ENCODE peak calls at places on chromosomes 13 and 19, in ten cellular contexts. One of them, this sample, is unnamed.

GRCh38 chr19:53872762-53873161 is 5.1 kb downstream of the MYADM start:
- DNase-seq in prostate gland: no peak
- DNase-seq in HFF-Myc: no peak
- DNase-seq in adipocyte: no peak
- DNase-seq in uterus: no peak
- DNase-seq in PC-9: no peak
- DNase-seq in epithelial cell of esophagus: no peak
- DNase-seq in brain microvascular endothelial cell: no peak
- DNase-seq in aorta: no peak
- DNase-seq in endothelial cell of umbilical vein: no peak
- DNase-seq in this sample: no peak

GRCh38 chr13:30864352-30865130 is 41.5 kb upstream of the MEDAG start:
- DNase-seq in prostate gland: no peak
- DNase-seq in HFF-Myc: peak; percentile 82
- DNase-seq in adipocyte: peak; percentile 84
- DNase-seq in uterus: peak; percentile 44
- DNase-seq in PC-9: no peak
- DNase-seq in epithelial cell of esophagus: peak; percentile 53
- DNase-seq in brain microvascular endothelial cell: peak; percentile 96
- DNase-seq in aorta: no peak
- DNase-seq in endothelial cell of umbilical vein: peak; percentile 83
- DNase-seq in this sample: peak; percentile 95

GRCh38 chr13:49791214-49791752 is 1.2 kb downstream of the KPNA3 start:
- DNase-seq in prostate gland: peak; percentile 30
- DNase-seq in HFF-Myc: no peak
- DNase-seq in adipocyte: peak; percentile 36
- DNase-seq in uterus: no peak
- DNase-seq in PC-9: peak; percentile 9
- DNase-seq in epithelial cell of esophagus: peak; percentile 38
- DNase-seq in brain microvascular endothelial cell: peak; percentile 5
- DNase-seq in aorta: no peak
- DNase-seq in endothelial cell of umbilical vein: peak; percentile 58
- DNase-seq in this sample: no peak

GRCh38 chr13:98838776-98839175 is 86.3 kb upstream of the SLC15A1 start:
- DNase-seq in prostate gland: no peak
- DNase-seq in HFF-Myc: no peak
- DNase-seq in adipocyte: peak; percentile 22
- DNase-seq in uterus: no peak
- DNase-seq in PC-9: no peak
- DNase-seq in epithelial cell of esophagus: no peak
- DNase-seq in brain microvascular endothelial cell: no peak
- DNase-seq in aorta: no peak
- DNase-seq in endothelial cell of umbilical vein: no peak
- DNase-seq in this sample: no peak

GRCh38 chr19:31616031-31616430 is 266.8 kb upstream of the TSHZ3 start:
- DNase-seq in prostate gland: no peak
- DNase-seq in HFF-Myc: no peak
- DNase-seq in adipocyte: no peak
- DNase-seq in uterus: no peak
- DNase-seq in PC-9: no peak
- DNase-seq in epithelial cell of esophagus: no peak
- DNase-seq in brain microvascular endothelial cell: no peak
- DNase-seq in aorta: no peak
- DNase-seq in endothelial cell of umbilical vein: no peak
- DNase-seq in this sample: no peak

GRCh38 chr19:17325881-17326594 is 8.6 kb downstream of the ANO8 start:
- DNase-seq in prostate gland: peak; percentile 67
- DNase-seq in HFF-Myc: no peak
- DNase-seq in adipocyte: no peak
- DNase-seq in uterus: no peak
- DNase-seq in PC-9: no peak
- DNase-seq in epithelial cell of esophagus: peak; percentile 54
- DNase-seq in brain microvascular endothelial cell: no peak
- DNase-seq in aorta: peak; percentile 87
- DNase-seq in endothelial cell of umbilical vein: no peak
- DNase-seq in this sample: no peak

GRCh38 chr19:5805465-5806132 is 732 bp downstream of the NRTN start:
- DNase-seq in prostate gland: peak; percentile 71
- DNase-seq in HFF-Myc: no peak
- DNase-seq in adipocyte: peak; percentile 84
- DNase-seq in uterus: no peak
- DNase-seq in PC-9: peak; percentile 72
- DNase-seq in epithelial cell of esophagus: peak; percentile 51
- DNase-seq in brain microvascular endothelial cell: peak; percentile 33
- DNase-seq in aorta: no peak
- DNase-seq in endothelial cell of umbilical vein: peak; percentile 34
- DNase-seq in this sample: no peak

GRCh38 chr13:67069117-67069767 is 160.9 kb downstream of the PCDH9 start:
- DNase-seq in prostate gland: no peak
- DNase-seq in HFF-Myc: no peak
- DNase-seq in adipocyte: peak; percentile 29
- DNase-seq in uterus: no peak
- DNase-seq in PC-9: no peak
- DNase-seq in epithelial cell of esophagus: no peak
- DNase-seq in brain microvascular endothelial cell: no peak
- DNase-seq in aorta: no peak
- DNase-seq in endothelial cell of umbilical vein: no peak
- DNase-seq in this sample: no peak

GRCh38 chr19:12272386-12272785 is 22.3 kb downstream of the ZNF44 start:
- DNase-seq in prostate gland: no peak
- DNase-seq in HFF-Myc: no peak
- DNase-seq in adipocyte: no peak
- DNase-seq in uterus: no peak
- DNase-seq in PC-9: no peak
- DNase-seq in epithelial cell of esophagus: no peak
- DNase-seq in brain microvascular endothelial cell: no peak
- DNase-seq in aorta: no peak
- DNase-seq in endothelial cell of umbilical vein: no peak
- DNase-seq in this sample: no peak

GRCh38 chr19:12278713-12279112 is 16.0 kb downstream of the ZNF44 start:
- DNase-seq in prostate gland: no peak
- DNase-seq in HFF-Myc: no peak
- DNase-seq in adipocyte: no peak
- DNase-seq in uterus: no peak
- DNase-seq in PC-9: no peak
- DNase-seq in epithelial cell of esophagus: no peak
- DNase-seq in brain microvascular endothelial cell: no peak
- DNase-seq in aorta: no peak
- DNase-seq in endothelial cell of umbilical vein: no peak
- DNase-seq in this sample: no peak

GRCh38 chr19:12270854-12271253 is 23.8 kb downstream of the ZNF44 start:
- DNase-seq in prostate gland: no peak
- DNase-seq in HFF-Myc: no peak
- DNase-seq in adipocyte: no peak
- DNase-seq in uterus: no peak
- DNase-seq in PC-9: no peak
- DNase-seq in epithelial cell of esophagus: no peak
- DNase-seq in brain microvascular endothelial cell: no peak
- DNase-seq in aorta: no peak
- DNase-seq in endothelial cell of umbilical vein: no peak
- DNase-seq in this sample: no peak

DNA sequence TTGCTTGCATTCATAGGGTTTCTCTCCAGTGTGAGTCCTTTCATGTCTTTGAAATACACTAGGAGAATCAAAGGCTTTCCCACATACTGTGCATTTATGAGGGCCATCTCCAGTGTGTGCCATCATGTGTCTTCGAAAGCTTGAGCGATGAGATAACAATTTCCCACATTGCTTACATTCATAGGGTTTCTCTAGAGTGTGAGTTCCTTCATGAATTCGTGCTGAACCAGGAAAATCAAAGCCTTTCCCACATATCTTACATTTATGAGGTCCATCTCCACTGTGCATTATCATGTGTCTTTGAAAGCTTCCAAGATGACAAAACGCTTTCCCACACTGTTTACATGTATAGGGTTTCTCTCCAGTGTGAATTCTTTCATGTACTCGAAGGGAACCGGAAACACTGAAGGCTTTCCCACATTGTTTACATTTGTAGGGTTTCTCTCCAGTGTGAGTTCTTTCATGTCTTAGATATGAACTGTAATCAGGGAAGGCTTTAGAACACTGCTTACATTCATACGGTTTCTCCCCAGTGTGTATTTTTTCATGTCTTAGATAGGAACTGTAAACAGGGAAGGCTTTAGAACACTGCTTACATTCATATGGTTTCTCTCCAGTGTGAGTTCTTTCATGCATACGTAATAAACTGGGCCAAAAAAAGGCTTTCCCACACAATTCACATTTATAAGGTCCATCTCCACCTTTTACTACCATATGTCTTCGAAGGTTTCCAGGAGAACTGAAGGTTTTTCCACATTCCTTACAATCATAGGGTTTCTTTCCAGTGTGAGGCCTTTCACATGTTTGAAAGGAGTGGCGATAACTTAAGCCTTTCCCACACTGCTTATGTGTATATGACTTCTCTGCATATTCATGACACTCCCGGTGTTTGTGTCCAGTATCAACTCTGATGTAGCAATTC is 21.4 kb downstream of the ZNF44 start:
- DNase-seq in prostate gland: no peak
- DNase-seq in HFF-Myc: no peak
- DNase-seq in adipocyte: no peak
- DNase-seq in uterus: no peak
- DNase-seq in PC-9: no peak
- DNase-seq in epithelial cell of esophagus: no peak
- DNase-seq in brain microvascular endothelial cell: no peak
- DNase-seq in aorta: no peak
- DNase-seq in endothelial cell of umbilical vein: no peak
- DNase-seq in this sample: no peak
- H3K4me3 ChIP-seq in prostate gland: no peak overlapping the region
- H3K4me3 ChIP-seq in HFF-Myc: no peak overlapping the region
- H3K4me3 ChIP-seq in adipocyte: peak overlapping the region; percentile 76
- H3K4me3 ChIP-seq in uterus: no peak overlapping the region
- H3K4me3 ChIP-seq in PC-9: no peak overlapping the region
- H3K4me3 ChIP-seq in epithelial cell of esophagus: no peak overlapping the region
- H3K4me3 ChIP-seq in brain microvascular endothelial cell: no peak overlapping the region
- H3K4me3 ChIP-seq in aorta: no peak overlapping the region
- H3K4me3 ChIP-seq in endothelial cell of umbilical vein: no peak overlapping the region
- H3K4me3 ChIP-seq in this sample: no peak overlapping the region

GRCh38 chr19:29941828-29942403 is at the start of gene URI1:
- DNase-seq in prostate gland: peak; percentile 89
- DNase-seq in HFF-Myc: peak; percentile 10
- DNase-seq in adipocyte: peak; percentile 97
- DNase-seq in uterus: peak; percentile 86
- DNase-seq in PC-9: peak; percentile 91
- DNase-seq in epithelial cell of esophagus: peak; percentile 91
- DNase-seq in brain microvascular endothelial cell: peak; percentile 68
- DNase-seq in aorta: peak; percentile 98
- DNase-seq in endothelial cell of umbilical vein: peak; percentile 80
- DNase-seq in this sample: peak; percentile 43

GRCh38 chr19:29942404-29943261 is 594 bp downstream of the URI1 start:
- DNase-seq in prostate gland: peak; percentile 53
- DNase-seq in HFF-Myc: no peak
- DNase-seq in adipocyte: peak; percentile 71
- DNase-seq in uterus: peak; percentile 29
- DNase-seq in PC-9: peak; percentile 60
- DNase-seq in epithelial cell of esophagus: peak; percentile 64
- DNase-seq in brain microvascular endothelial cell: peak; percentile 5
- DNase-seq in aorta: peak; percentile 86
- DNase-seq in endothelial cell of umbilical vein: peak; percentile 28
- DNase-seq in this sample: no peak

GRCh38 chr19:29943615-29944014 is 1.6 kb downstream of the URI1 start:
- DNase-seq in prostate gland: no peak
- DNase-seq in HFF-Myc: no peak
- DNase-seq in adipocyte: no peak
- DNase-seq in uterus: no peak
- DNase-seq in PC-9: no peak
- DNase-seq in epithelial cell of esophagus: peak; percentile 27
- DNase-seq in brain microvascular endothelial cell: no peak
- DNase-seq in aorta: no peak
- DNase-seq in endothelial cell of umbilical vein: no peak
- DNase-seq in this sample: no peak

GRCh38 chr19:29939628-29940027 is 2.4 kb upstream of the URI1 start:
- DNase-seq in prostate gland: no peak
- DNase-seq in HFF-Myc: no peak
- DNase-seq in adipocyte: no peak
- DNase-seq in uterus: no peak
- DNase-seq in PC-9: no peak
- DNase-seq in epithelial cell of esophagus: no peak
- DNase-seq in brain microvascular endothelial cell: no peak
- DNase-seq in aorta: no peak
- DNase-seq in endothelial cell of umbilical vein: no peak
- DNase-seq in this sample: no peak

DNA sequence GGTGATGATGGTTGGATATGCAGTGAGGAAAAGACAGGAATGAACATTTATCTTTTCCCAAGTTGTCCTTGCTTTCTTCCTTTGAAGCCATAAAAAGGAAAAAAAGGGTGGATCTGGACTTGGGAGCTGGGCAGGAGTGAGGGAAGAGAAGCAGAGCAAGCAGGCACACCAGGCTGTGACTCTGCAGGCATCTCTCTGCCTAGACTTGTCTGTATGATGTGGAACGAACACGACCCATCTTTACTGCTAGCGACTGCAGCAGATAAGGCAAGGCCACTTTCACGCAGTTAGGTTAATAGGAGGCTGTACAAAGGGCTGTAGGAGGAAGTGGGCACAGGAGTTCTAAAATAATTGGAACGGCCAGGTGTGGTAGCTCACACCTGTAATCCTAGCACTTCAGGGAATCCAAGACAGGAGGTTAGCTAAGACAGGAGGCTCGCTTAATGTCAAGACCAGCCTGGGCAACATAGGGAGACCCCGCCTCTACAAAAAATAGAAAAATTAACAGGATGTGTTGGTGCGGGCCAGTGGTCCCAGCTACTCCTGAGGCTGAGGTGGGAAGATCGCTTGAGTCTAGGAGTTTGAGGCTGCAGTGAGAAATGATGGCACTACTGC is 961 bp upstream of the URI1 start:
- DNase-seq in prostate gland: no peak
- DNase-seq in HFF-Myc: no peak
- DNase-seq in adipocyte: no peak
- DNase-seq in uterus: no peak
- DNase-seq in PC-9: no peak
- DNase-seq in epithelial cell of esophagus: peak; percentile 62
- DNase-seq in brain microvascular endothelial cell: no peak
- DNase-seq in aorta: no peak
- DNase-seq in endothelial cell of umbilical vein: no peak
- DNase-seq in this sample: no peak
- H3K4me3 ChIP-seq in prostate gland: no peak overlapping the region
- H3K4me3 ChIP-seq in HFF-Myc: no peak overlapping the region
- H3K4me3 ChIP-seq in adipocyte: no peak overlapping the region
- H3K4me3 ChIP-seq in uterus: peak overlapping the region; percentile 89
- H3K4me3 ChIP-seq in PC-9: no peak overlapping the region
- H3K4me3 ChIP-seq in epithelial cell of esophagus: no peak overlapping the region
- H3K4me3 ChIP-seq in brain microvascular endothelial cell: no peak overlapping the region
- H3K4me3 ChIP-seq in aorta: no peak overlapping the region
- H3K4me3 ChIP-seq in endothelial cell of umbilical vein: no peak overlapping the region
- H3K4me3 ChIP-seq in this sample: no peak overlapping the region

GRCh38 chr19:7211191-7211988 is 82.8 kb downstream of the INSR start:
- DNase-seq in prostate gland: no peak
- DNase-seq in HFF-Myc: no peak
- DNase-seq in adipocyte: no peak
- DNase-seq in uterus: peak; percentile 64
- DNase-seq in PC-9: no peak
- DNase-seq in epithelial cell of esophagus: no peak
- DNase-seq in brain microvascular endothelial cell: peak; percentile 89
- DNase-seq in aorta: no peak
- DNase-seq in endothelial cell of umbilical vein: peak; percentile 92
- DNase-seq in this sample: no peak
- H3K4me3 ChIP-seq in prostate gland: no peak overlapping the region
- H3K4me3 ChIP-seq in HFF-Myc: no peak overlapping the region
- H3K4me3 ChIP-seq in adipocyte: no peak overlapping the region
- H3K4me3 ChIP-seq in uterus: no peak overlapping the region
- H3K4me3 ChIP-seq in PC-9: no peak overlapping the region
- H3K4me3 ChIP-seq in epithelial cell of esophagus: no peak overlapping the region
- H3K4me3 ChIP-seq in brain microvascular endothelial cell: no peak overlapping the region
- H3K4me3 ChIP-seq in aorta: no peak overlapping the region
- H3K4me3 ChIP-seq in endothelial cell of umbilical vein: no peak overlapping the region
- H3K4me3 ChIP-seq in this sample: no peak overlapping the region

GRCh38 chr19:46927893-46928292 is 67.1 kb downstream of the ARHGAP35 start:
- DNase-seq in prostate gland: no peak
- DNase-seq in HFF-Myc: no peak
- DNase-seq in adipocyte: no peak
- DNase-seq in uterus: no peak
- DNase-seq in PC-9: no peak
- DNase-seq in epithelial cell of esophagus: no peak
- DNase-seq in brain microvascular endothelial cell: no peak
- DNase-seq in aorta: no peak
- DNase-seq in endothelial cell of umbilical vein: no peak
- DNase-seq in this sample: no peak
- H3K4me3 ChIP-seq in prostate gland: no peak overlapping the region
- H3K4me3 ChIP-seq in HFF-Myc: no peak overlapping the region
- H3K4me3 ChIP-seq in adipocyte: no peak overlapping the region
- H3K4me3 ChIP-seq in uterus: no peak overlapping the region
- H3K4me3 ChIP-seq in PC-9: no peak overlapping the region
- H3K4me3 ChIP-seq in epithelial cell of esophagus: peak overlapping the region; percentile 43
- H3K4me3 ChIP-seq in brain microvascular endothelial cell: no peak overlapping the region
- H3K4me3 ChIP-seq in aorta: no peak overlapping the region
- H3K4me3 ChIP-seq in endothelial cell of umbilical vein: no peak overlapping the region
- H3K4me3 ChIP-seq in this sample: no peak overlapping the region

This sample was measured in skeletal muscle cell.